ENCODE peak calls at places on chromosomes 11 and 22, in eight cellular contexts. V, K, N, O, J, H, Q and M are unnamed samples.

GRCh38 chr11:69539416-69540117 is 58.1 kb downstream of the LINC01488 start:
- DNase-seq in V (no peak), K (no peak), N (peak), O (peak), J (no peak), H (no peak), Q (no peak), M (no peak)

GRCh38 chr11:3046190-3046589 is 11.0 kb downstream of the CARS1 start:
- DNase-seq in V (no peak), K (peak), N (no peak), O (no peak), J (no peak), H (no peak), Q (no peak), M (no peak)

GRCh38 chr11:119370486-119371046 is 10.9 kb downstream of the USP2 start:
- DNase-seq in V (no peak), K (peak), N (no peak), O (peak), J (no peak), H (no peak), Q (no peak), M (no peak)

GRCh38 chr22:17734197-17734596 is 40.1 kb downstream of the BID start:
- DNase-seq in V (peak), K (no peak), N (no peak), O (no peak), J (peak), H (no peak), Q (peak), M (no peak)

GRCh38 chr22:29917052-29917902 is 34.3 kb downstream of the MTMR3 start:
- DNase-seq in V (no peak), K (peak), N (no peak), O (no peak), J (peak), H (no peak), Q (peak), M (no peak)

GRCh38 chr11:94924074-94925031 is 49.0 kb downstream of the CWC15 start:
- DNase-seq in V (peak), K (no peak), N (no peak), O (no peak), J (peak), H (no peak), Q (no peak), M (no peak)

GRCh38 chr11:72754544-72755155 is 2.4 kb upstream of the ARAP1 start:
- DNase-seq in V (no peak), K (peak), N (no peak), O (no peak), J (no peak), H (no peak), Q (no peak), M (no peak)

GRCh38 chr11:86990520-86990919 is 35.3 kb upstream of the FZD4 start:
- DNase-seq in V (peak), K (no peak), N (peak), O (no peak), J (peak), H (peak), Q (peak), M (no peak)

GRCh38 chr22:49853981-49854791 is 542 bp downstream of the ZBED4 start:
- DNase-seq in V (peak), K (peak), N (peak), O (peak), J (peak), H (no peak), Q (peak), M (no peak)

GRCh38 chr11:113603277-113604059 is 102.6 kb downstream of the TMPRSS5 start:
- DNase-seq in V (no peak), K (peak), N (no peak), O (no peak), J (no peak), H (no peak), Q (peak), M (no peak)

GRCh38 chr11:58222730-58223129 is 6.0 kb downstream of the OR10Q1 start:
- DNase-seq in V (no peak), K (no peak), N (no peak), O (no peak), J (peak), H (no peak), Q (no peak), M (no peak)

GRCh38 chr22:39498368-39498767 is 3.7 kb upstream of the MIEF1 start:
- DNase-seq in V (no peak), K (no peak), N (no peak), O (peak), J (no peak), H (no peak), Q (peak), M (no peak)

GRCh38 chr22:17727244-17727892 is 46.9 kb downstream of the BID start:
- DNase-seq in V (no peak), K (no peak), N (no peak), O (no peak), J (no peak), H (no peak), Q (no peak), M (no peak)

GRCh38 chr11:92552942-92553341 is 328.3 kb downstream of the FAT3 start:
- DNase-seq in V (no peak), K (no peak), N (no peak), O (no peak), J (peak), H (no peak), Q (peak), M (peak)

GRCh38 chr22:17891427-17892167 is 117.3 kb upstream of the BID start:
- DNase-seq in V (no peak), K (peak), N (peak), O (peak), J (no peak), H (no peak), Q (no peak), M (no peak)

GRCh38 chr11:1693327-1694063 is 3.5 kb upstream of the KRTAP5-6 start:
- DNase-seq in V (peak), K (peak), N (peak), O (peak), J (peak), H (peak), Q (peak), M (peak)
- H3K4me3 ChIP-seq in V (no peak), K (peak), N (peak), O (peak), J (no peak), H (peak), Q (peak), M (peak)

DNA sequence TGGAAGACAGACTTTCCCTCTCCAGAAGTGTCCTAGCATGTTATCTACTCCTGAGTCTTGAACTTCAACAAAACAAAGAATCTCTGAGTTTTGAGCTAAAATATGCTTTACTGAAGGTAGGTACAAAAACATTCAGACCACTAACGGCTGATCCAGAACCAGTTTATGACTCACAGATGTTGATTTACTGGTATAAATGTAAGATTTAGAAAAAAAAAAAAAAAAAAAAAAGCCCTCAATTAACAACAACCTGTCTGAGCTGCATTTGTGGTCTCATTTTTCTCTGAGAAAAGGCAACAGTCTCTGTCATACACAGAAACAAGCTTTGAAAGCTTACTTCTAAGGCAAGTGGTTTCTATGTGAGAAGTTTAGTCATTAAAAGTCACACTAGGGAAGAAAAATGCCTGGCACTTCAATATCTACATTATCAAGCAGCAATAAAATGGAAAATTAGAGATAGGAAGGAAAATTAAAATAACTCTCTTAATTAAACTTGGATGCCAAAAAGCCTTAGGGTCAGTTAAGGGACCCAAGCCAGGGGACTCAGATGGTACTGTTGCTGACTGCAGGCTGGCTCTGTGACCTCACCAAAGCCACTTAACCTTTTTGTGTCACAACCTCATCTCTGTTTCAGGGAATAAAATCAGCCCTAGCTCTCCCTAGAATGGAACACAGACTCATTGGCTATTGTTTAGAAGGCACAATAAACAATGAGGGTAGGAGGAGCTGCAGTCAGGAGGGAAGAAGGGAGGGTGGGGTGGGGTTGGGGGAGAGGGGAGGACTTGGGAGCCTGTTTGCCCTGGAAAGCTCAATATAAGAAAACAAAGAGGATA is 61.7 kb downstream of the ETS1 start:
- DNase-seq in V (peak), K (no peak), N (no peak), O (no peak), J (peak), H (no peak), Q (no peak), M (no peak)
- H3K4me3 ChIP-seq in V (no peak), K (no peak), N (no peak), O (no peak), J (no peak), H (no peak), Q (no peak), M (no peak)

DNA sequence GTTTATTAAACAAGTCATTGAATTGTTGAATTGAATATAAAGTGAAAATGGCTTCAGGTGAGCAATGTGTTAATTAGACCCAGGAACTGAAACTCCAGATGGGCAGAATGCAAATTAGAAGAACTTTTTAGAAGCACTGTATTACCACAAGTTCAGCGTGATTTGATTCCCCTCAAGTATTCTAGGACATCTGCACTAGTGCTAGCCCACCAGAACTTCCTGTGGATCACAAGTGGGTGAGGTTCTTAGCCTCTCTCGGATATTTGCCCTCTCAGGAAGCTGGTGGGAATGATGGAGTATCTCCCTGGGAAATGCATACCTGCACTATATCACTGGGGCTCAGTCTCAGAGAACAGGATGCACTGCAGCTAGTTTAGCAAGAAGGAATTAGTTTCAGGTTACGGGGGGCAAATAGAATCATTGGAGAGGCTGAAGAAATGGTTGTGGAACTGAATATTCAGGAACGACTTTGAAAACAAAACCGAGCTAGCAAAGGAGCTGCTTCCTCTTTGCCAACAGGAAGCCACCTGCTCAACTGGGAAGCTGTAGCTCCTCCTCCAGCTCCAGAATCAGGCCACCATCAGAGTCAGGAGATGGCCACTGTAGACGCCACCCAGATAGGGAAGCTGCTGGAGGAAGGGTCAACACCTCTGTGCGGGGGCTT is 74.3 kb downstream of the DHCR7 start:
- DNase-seq in V (no peak), K (no peak), N (no peak), O (no peak), J (no peak), H (no peak), Q (no peak), M (no peak)
- H3K4me3 ChIP-seq in V (no peak), K (no peak), N (no peak), O (no peak), J (no peak), H (no peak), Q (no peak), M (no peak)

GRCh38 chr22:19755722-19756287 is 4.8 kb upstream of the TBX1 start:
- DNase-seq in V (no peak), K (no peak), N (no peak), O (no peak), J (no peak), H (no peak), Q (no peak), M (no peak)
- H3K4me3 ChIP-seq in V (no peak), K (no peak), N (no peak), O (no peak), J (no peak), H (no peak), Q (no peak), M (no peak)

GRCh38 chr11:70828498-70829159 is 423.7 kb downstream of the SHANK2 start:
- DNase-seq in V (no peak), K (no peak), N (no peak), O (peak), J (no peak), H (no peak), Q (no peak), M (no peak)

GRCh38 chr11:70824590-70825300 is 426.4 kb downstream of the CTTN start:
- DNase-seq in V (no peak), K (no peak), N (no peak), O (peak), J (no peak), H (no peak), Q (peak), M (no peak)

GRCh38 chr11:70826950-70827349 is 425.4 kb downstream of the SHANK2 start:
- DNase-seq in V (no peak), K (no peak), N (no peak), O (peak), J (no peak), H (no peak), Q (peak), M (no peak)

GRCh38 chr11:70825893-70826540 is 426.4 kb downstream of the SHANK2 start:
- DNase-seq in V (no peak), K (no peak), N (no peak), O (peak), J (no peak), H (no peak), Q (peak), M (no peak)

GRCh38 chr11:70826541-70826943 is 425.8 kb downstream of the SHANK2 start:
- DNase-seq in V (no peak), K (no peak), N (no peak), O (peak), J (no peak), H (no peak), Q (peak), M (no peak)
- H3K4me3 ChIP-seq in V (no peak), K (peak), N (no peak), O (peak), J (no peak), H (no peak), Q (no peak), M (no peak)

GRCh38 chr11:32916994-32917393 is 24.4 kb downstream of the QSER1 start:
- DNase-seq in V (no peak), K (no peak), N (no peak), O (no peak), J (no peak), H (no peak), Q (no peak), M (no peak)
- H3K4me3 ChIP-seq in V (no peak), K (no peak), N (no peak), O (no peak), J (no peak), H (no peak), Q (no peak), M (no peak)